ENCODE peak calls at places on chromosomes 1 and 21, in eight cellular contexts. M is fibroblast of lung, K is PC-9, Q is GM06990, H is lower lobe of right lung, P is psoas muscle, O is transverse colon, C is cardiac muscle cell. Z is an unnamed sample.

GRCh38 chr1:3548156-3548893 is 63.0 kb downstream of the MEGF6 start:
- DNase-seq in M (peak; percentile 76), K (peak; percentile 55), Q (no peak), H (no peak), P (no peak), O (no peak), C (peak; percentile 45), Z (no peak)

GRCh38 chr1:205587576-205587975 is 44.2 kb downstream of the ELK4 start:
- DNase-seq in M (no peak), K (no peak), Q (no peak), H (no peak), P (peak; percentile 1), O (peak; percentile 4), C (no peak), Z (no peak)

GRCh38 chr1:115811140-115811828 is 29.6 kb downstream of the NHLH2 start:
- DNase-seq in M (no peak), K (no peak), Q (no peak), H (peak; percentile 75), P (no peak), O (peak; percentile 67), C (no peak), Z (no peak)

GRCh38 chr1:119713538-119714456 is 2.1 kb downstream of the PHGDH start:
- DNase-seq in M (peak; percentile 30), K (no peak), Q (no peak), H (no peak), P (no peak), O (no peak), C (peak; percentile 51), Z (no peak)

GRCh38 chr1:174000274-174000852 is 21.8 kb downstream of the RC3H1 start:
- DNase-seq in M (peak; percentile 56), K (no peak), Q (no peak), H (no peak), P (no peak), O (no peak), C (no peak), Z (no peak)

GRCh38 chr1:93906480-93906879 is 2.8 kb downstream of the GCLM start:
- DNase-seq in M (peak; percentile 5), K (no peak), Q (no peak), H (no peak), P (no peak), O (no peak), C (no peak), Z (no peak)

GRCh38 chr1:5686925-5687706 is 305.1 kb downstream of the NPHP4 start:
- DNase-seq in M (no peak), K (no peak), Q (no peak), H (no peak), P (no peak), O (no peak), C (no peak), Z (no peak)

GRCh38 chr1:68904472-68904871 is 407.6 kb upstream of the DEPDC1 start:
- DNase-seq in M (peak; percentile 71), K (no peak), Q (no peak), H (no peak), P (no peak), O (no peak), C (no peak), Z (no peak)

GRCh38 chr1:23906731-23907130 is 6.4 kb downstream of the CNR2 start:
- DNase-seq in M (no peak), K (no peak), Q (no peak), H (no peak), P (no peak), O (no peak), C (no peak), Z (no peak)

GRCh38 chr1:155598842-155599331 is 11.1 kb upstream of the MSTO1 start:
- DNase-seq in M (peak; percentile 32), K (no peak), Q (no peak), H (no peak), P (no peak), O (no peak), C (peak; percentile 12), Z (no peak)

GRCh38 chr1:218718977-218719376 is 373.8 kb downstream of the TGFB2 start:
- DNase-seq in M (peak; percentile 93), K (no peak), Q (no peak), H (no peak), P (no peak), O (no peak), C (no peak), Z (no peak)

GRCh38 chr1:200260587-200261335 is 149.1 kb downstream of the ZNF281 start:
- DNase-seq in M (no peak), K (no peak), Q (no peak), H (no peak), P (no peak), O (no peak), C (no peak), Z (no peak)

GRCh38 chr21:17501107-17502006 is 11.5 kb upstream of the CXADR start:
- DNase-seq in M (no peak), K (peak; percentile 7), Q (no peak), H (no peak), P (no peak), O (no peak), C (no peak), Z (no peak)

GRCh38 chr1:205241366-205242030 is 13.8 kb downstream of the TMCC2 start:
- DNase-seq in M (no peak), K (no peak), Q (no peak), H (no peak), P (no peak), O (no peak), C (no peak), Z (no peak)

GRCh38 chr1:66168919-66169725 is 364.8 kb upstream of the SGIP1 start:
- DNase-seq in M (peak; percentile 52), K (no peak), Q (no peak), H (no peak), P (no peak), O (no peak), C (peak; percentile 18), Z (no peak)

GRCh38 chr21:20998886-20999285 is 677 bp downstream of the NCAM2 start:
- DNase-seq in M (no peak), K (no peak), Q (no peak), H (no peak), P (no peak), O (no peak), C (no peak), Z (no peak)
- H3K4me3 ChIP-seq in M (peak overlapping the region; percentile 86), K (no peak overlapping the region), Q (no peak overlapping the region), H (peak overlapping the region; percentile 65), P (peak overlapping the region; percentile 67), O (peak overlapping the region; percentile 50), C (peak overlapping the region; percentile 46), Z (no peak overlapping the region)

GRCh38 chr1:201546093-201546492 is 7.2 kb downstream of the NAV1 start:
- DNase-seq in M (no peak), K (no peak), Q (peak; percentile 26), H (no peak), P (no peak), O (no peak), C (peak; percentile 45), Z (peak; percentile 44)
- TF ChIP-seq CTCF in M (no peak), K (no peak), Q (peak; percentile 15), H (no peak), P (no peak), O (no peak), C (no peak), Z (no peak)

GRCh38 chr1:85274969-85275453 is 1.4 kb downstream of the BCL10 start:
- DNase-seq in M (peak; percentile 79), K (no peak), Q (no peak), H (no peak), P (no peak), O (no peak), C (no peak), Z (no peak)
- H3K4me3 ChIP-seq in M (peak overlapping the region; percentile 98), K (peak overlapping the region; percentile 92), Q (peak overlapping the region; percentile 99), H (peak overlapping the region; percentile 88), P (peak overlapping the region; percentile 87), O (peak overlapping the region; percentile 86), C (peak overlapping the region; percentile 76), Z (peak overlapping the region; percentile 99)

DNA sequence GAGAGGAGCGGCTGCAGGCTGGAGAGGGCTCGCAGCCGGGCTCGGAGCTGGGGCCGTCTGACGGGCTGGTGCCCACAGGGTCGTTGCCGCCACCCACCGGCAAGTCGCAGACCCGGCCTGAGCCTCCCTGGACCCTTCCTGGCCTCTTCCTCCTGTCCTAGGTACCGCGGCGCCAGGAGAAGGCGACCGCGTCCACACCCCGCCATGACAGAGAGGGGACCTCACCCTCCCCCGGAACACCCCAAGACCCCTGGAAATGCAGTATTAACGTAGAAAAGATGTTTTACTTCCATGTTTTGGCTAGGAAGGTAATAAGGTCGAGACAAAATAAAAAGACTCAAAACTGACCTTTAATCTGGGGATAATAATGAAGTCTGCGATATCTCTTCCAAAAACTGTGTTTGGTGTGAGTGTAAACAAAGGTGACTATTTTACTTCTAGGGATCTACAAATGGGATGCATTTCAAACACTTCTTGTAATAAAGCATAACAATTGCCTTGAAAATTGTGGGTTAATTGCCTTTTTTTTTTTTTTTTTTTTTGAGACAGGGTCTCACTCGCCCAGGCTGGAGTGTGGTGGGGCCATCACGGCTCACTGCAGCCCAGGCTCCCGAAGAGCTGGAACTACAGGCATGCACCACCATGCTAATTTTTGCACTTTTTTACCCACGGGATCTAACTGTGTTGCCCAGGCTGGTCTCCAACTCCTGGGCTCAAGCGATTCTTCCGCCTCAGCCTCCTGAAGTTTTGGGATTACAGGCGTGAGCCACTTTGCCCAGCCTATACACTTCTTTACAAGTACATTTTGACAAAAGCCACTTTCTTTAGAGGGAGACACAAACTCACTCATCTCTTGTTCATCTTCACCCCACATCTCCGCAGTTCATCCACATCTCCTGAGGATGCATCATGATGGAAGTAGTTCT is 838 bp upstream of the RSRP1 start:
- DNase-seq in M (no peak), K (no peak), Q (no peak), H (no peak), P (no peak), O (no peak), C (no peak), Z (no peak)
- TF ChIP-seq CTCF in M (no peak), K (no peak), Q (peak; percentile 45), H (peak; percentile 5), P (no peak), O (no peak), C (peak; percentile 18), Z (no peak)

GRCh38 chr1:159008744-159009188 is 941 bp upstream of the IFI16 start:
- DNase-seq in M (no peak), K (no peak), Q (peak; percentile 46), H (no peak), P (no peak), O (peak; percentile 49), C (no peak), Z (peak; percentile 91)
- H3K4me3 ChIP-seq in M (no peak overlapping the region), K (no peak overlapping the region), Q (peak overlapping the region; percentile 69), H (peak overlapping the region; percentile 69), P (no peak overlapping the region), O (no peak overlapping the region), C (no peak overlapping the region), Z (peak overlapping the region; percentile 99)

DNA sequence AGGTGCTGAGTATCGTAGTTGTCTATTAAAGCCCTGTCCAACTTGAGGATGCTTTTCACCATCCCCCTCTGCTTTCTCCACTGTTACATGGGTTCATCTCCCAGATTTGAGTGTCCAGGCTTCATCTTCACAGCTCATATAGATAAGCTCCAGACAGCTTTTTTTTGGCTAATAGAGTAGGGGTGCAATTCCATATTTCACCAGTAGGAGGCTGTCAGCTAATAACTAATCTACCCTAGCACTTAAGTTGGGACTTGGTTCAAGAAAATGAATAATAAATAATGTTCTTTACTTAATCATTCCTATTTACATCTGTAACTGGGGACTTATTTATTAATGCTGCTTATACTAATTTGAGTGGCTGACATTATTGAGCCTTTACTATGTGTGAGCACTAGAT is 124.5 kb downstream of the IGSF21 start:
- DNase-seq in M (no peak), K (no peak), Q (no peak), H (no peak), P (no peak), O (no peak), C (no peak), Z (peak; percentile 18)
- TF ChIP-seq CTCF in M (peak; percentile 43), K (peak; percentile 52), Q (peak; percentile 47), H (no peak), P (peak; percentile 10), O (no peak), C (peak; percentile 30), Z (peak; percentile 29)

GRCh38 chr1:94970783-94971182 is 43.9 kb upstream of the CNN3 start:
- DNase-seq in M (no peak), K (no peak), Q (no peak), H (no peak), P (no peak), O (no peak), C (no peak), Z (no peak)
- H3K4me3 ChIP-seq in M (no peak overlapping the region), K (no peak overlapping the region), Q (no peak overlapping the region), H (no peak overlapping the region), P (no peak overlapping the region), O (no peak overlapping the region), C (no peak overlapping the region), Z (no peak overlapping the region)